ENCODE peak calls at places on chromosomes 16 and 17, in six cellular contexts. One of them, this sample, is unnamed.
A peak's percentile ranks its signal among the peaks of the same experiment; 100 is the strongest.

GRCh38 chr16:17847234-17847795 is 376.6 kb upstream of the XYLT1 start:
- DNase-seq in mesendoderm: no peak
- DNase-seq in neuronal stem cell: no peak
- DNase-seq in IMR-90: no peak
- DNase-seq in mesenchymal stem cell: no peak
- DNase-seq in H1: no peak
- DNase-seq in this sample: no peak

GRCh38 chr16:82699711-82700495 is 73.1 kb downstream of the CDH13 start:
- DNase-seq in neuronal stem cell: no peak
- DNase-seq in mesendoderm: peak; percentile 45
- DNase-seq in mesenchymal stem cell: peak; percentile 84
- DNase-seq in IMR-90: peak; percentile 80
- DNase-seq in H1: no peak
- DNase-seq in this sample: no peak

GRCh38 chr17:65629234-65629690 is 67.8 kb upstream of the AXIN2 start:
- DNase-seq in mesenchymal stem cell: peak; percentile 74
- DNase-seq in IMR-90: peak; percentile 13
- DNase-seq in H1: no peak
- DNase-seq in mesendoderm: peak; percentile 36
- DNase-seq in neuronal stem cell: no peak
- DNase-seq in this sample: no peak

GRCh38 chr17:76254275-76254674 is 10.9 kb upstream of the UBALD2 start:
- DNase-seq in mesendoderm: no peak
- DNase-seq in neuronal stem cell: no peak
- DNase-seq in IMR-90: no peak
- DNase-seq in mesenchymal stem cell: no peak
- DNase-seq in H1: no peak
- DNase-seq in this sample: no peak

GRCh38 chr16:59412275-59412841 is 678.2 kb upstream of the GOT2 start:
- DNase-seq in IMR-90: peak; percentile 30
- DNase-seq in mesenchymal stem cell: peak; percentile 7
- DNase-seq in mesendoderm: peak; percentile 59
- DNase-seq in H1: no peak
- DNase-seq in neuronal stem cell: peak; percentile 5
- DNase-seq in this sample: no peak

GRCh38 chr16:63361032-63361624 is 1324.9 kb upstream of the CDH8 start:
- DNase-seq in neuronal stem cell: peak; percentile 44
- DNase-seq in mesenchymal stem cell: peak; percentile 68
- DNase-seq in IMR-90: peak; percentile 66
- DNase-seq in H1: no peak
- DNase-seq in mesendoderm: peak; percentile 72
- DNase-seq in this sample: peak; percentile 66

GRCh38 chr17:3030096-3030495 is 33.3 kb downstream of the OR1D5 start:
- DNase-seq in mesendoderm: no peak
- DNase-seq in H1: no peak
- DNase-seq in IMR-90: peak; percentile 89
- DNase-seq in mesenchymal stem cell: peak; percentile 67
- DNase-seq in neuronal stem cell: no peak
- DNase-seq in this sample: no peak

GRCh38 chr17:81045590-81046095 is 10.7 kb downstream of the BAIAP2 start:
- DNase-seq in H1: no peak
- DNase-seq in mesendoderm: no peak
- DNase-seq in IMR-90: no peak
- DNase-seq in mesenchymal stem cell: no peak
- DNase-seq in neuronal stem cell: no peak
- DNase-seq in this sample: no peak

GRCh38 chr16:10077861-10078260 is 104.4 kb downstream of the GRIN2A start:
- DNase-seq in mesendoderm: no peak
- DNase-seq in IMR-90: no peak
- DNase-seq in neuronal stem cell: no peak
- DNase-seq in mesenchymal stem cell: no peak
- DNase-seq in H1: no peak
- DNase-seq in this sample: peak; percentile 23

GRCh38 chr17:80761421-80761871 is 216.8 kb downstream of the RPTOR start:
- DNase-seq in mesenchymal stem cell: peak; percentile 92
- DNase-seq in mesendoderm: no peak
- DNase-seq in IMR-90: peak; percentile 88
- DNase-seq in H1: no peak
- DNase-seq in neuronal stem cell: no peak
- DNase-seq in this sample: peak; percentile 68

GRCh38 chr17:55383771-55384679 is 37.6 kb downstream of the MMD start:
- DNase-seq in mesendoderm: no peak
- DNase-seq in IMR-90: no peak
- DNase-seq in neuronal stem cell: no peak
- DNase-seq in H1: no peak
- DNase-seq in mesenchymal stem cell: no peak
- DNase-seq in this sample: no peak

GRCh38 chr17:38585056-38585804 is 20.5 kb downstream of the SRCIN1 start:
- DNase-seq in neuronal stem cell: no peak
- DNase-seq in mesendoderm: peak; percentile 67
- DNase-seq in mesenchymal stem cell: no peak
- DNase-seq in H1: no peak
- DNase-seq in IMR-90: no peak
- DNase-seq in this sample: no peak

GRCh38 chr17:4675791-4676190 is 28.1 kb downstream of the PELP1 start:
- DNase-seq in neuronal stem cell: no peak
- DNase-seq in IMR-90: no peak
- DNase-seq in H1: no peak
- DNase-seq in mesenchymal stem cell: no peak
- DNase-seq in mesendoderm: no peak
- DNase-seq in this sample: no peak

GRCh38 chr16:67781548-67781921 is 24.8 kb downstream of the RANBP10 start:
- DNase-seq in IMR-90: no peak
- DNase-seq in neuronal stem cell: no peak
- DNase-seq in H1: no peak
- DNase-seq in mesendoderm: no peak
- DNase-seq in mesenchymal stem cell: no peak
- DNase-seq in this sample: no peak

GRCh38 chr16:58346831-58347371 is 45.4 kb upstream of the GINS3 start:
- DNase-seq in H1: no peak
- DNase-seq in mesendoderm: no peak
- DNase-seq in neuronal stem cell: no peak
- DNase-seq in IMR-90: no peak
- DNase-seq in mesenchymal stem cell: no peak
- DNase-seq in this sample: no peak

GRCh38 chr17:3575506-3575905 is 17.9 kb upstream of the TRPV3 start:
- DNase-seq in neuronal stem cell: no peak
- DNase-seq in H1: no peak
- DNase-seq in mesendoderm: no peak
- DNase-seq in IMR-90: peak; percentile 76
- DNase-seq in mesenchymal stem cell: no peak
- DNase-seq in this sample: peak; percentile 4

GRCh38 chr16:12901597-12902436 is at the start of gene SHISA9:
- DNase-seq in neuronal stem cell: peak; percentile 67
- DNase-seq in H1: no peak
- DNase-seq in mesendoderm: peak; percentile 42
- DNase-seq in mesenchymal stem cell: no peak
- DNase-seq in IMR-90: no peak
- DNase-seq in this sample: no peak

GRCh38 chr17:74832421-74832820 is 27.3 kb downstream of the GRIN2C start:
- DNase-seq in mesendoderm: no peak
- DNase-seq in mesenchymal stem cell: no peak
- DNase-seq in H1: no peak
- DNase-seq in neuronal stem cell: no peak
- DNase-seq in IMR-90: no peak
- DNase-seq in this sample: no peak

GRCh38 chr16:16071631-16072244 is 122.3 kb downstream of the ABCC1 start:
- DNase-seq in H1: no peak
- DNase-seq in mesendoderm: peak; percentile 13
- DNase-seq in neuronal stem cell: no peak
- DNase-seq in IMR-90: peak; percentile 78
- DNase-seq in mesenchymal stem cell: peak; percentile 65
- DNase-seq in this sample: no peak

GRCh38 chr17:14442798-14443553 is 142.1 kb downstream of the HS3ST3B1 start:
- DNase-seq in neuronal stem cell: no peak
- DNase-seq in H1: no peak
- DNase-seq in IMR-90: peak; percentile 58
- DNase-seq in mesendoderm: no peak
- DNase-seq in mesenchymal stem cell: peak; percentile 45
- DNase-seq in this sample: no peak

GRCh38 chr17:76575570-76575969 is 10.1 kb downstream of the ST6GALNAC2 start:
- DNase-seq in IMR-90: no peak
- DNase-seq in mesendoderm: no peak
- DNase-seq in H1: no peak
- DNase-seq in neuronal stem cell: no peak
- DNase-seq in mesenchymal stem cell: no peak
- DNase-seq in this sample: no peak

GRCh38 chr17:38733315-38734234 is 3.4 kb downstream of the CISD3 start:
- DNase-seq in H1: no peak
- DNase-seq in mesendoderm: peak; percentile 62
- DNase-seq in neuronal stem cell: no peak
- DNase-seq in mesenchymal stem cell: no peak
- DNase-seq in IMR-90: no peak
- DNase-seq in this sample: peak; percentile 18

DNA sequence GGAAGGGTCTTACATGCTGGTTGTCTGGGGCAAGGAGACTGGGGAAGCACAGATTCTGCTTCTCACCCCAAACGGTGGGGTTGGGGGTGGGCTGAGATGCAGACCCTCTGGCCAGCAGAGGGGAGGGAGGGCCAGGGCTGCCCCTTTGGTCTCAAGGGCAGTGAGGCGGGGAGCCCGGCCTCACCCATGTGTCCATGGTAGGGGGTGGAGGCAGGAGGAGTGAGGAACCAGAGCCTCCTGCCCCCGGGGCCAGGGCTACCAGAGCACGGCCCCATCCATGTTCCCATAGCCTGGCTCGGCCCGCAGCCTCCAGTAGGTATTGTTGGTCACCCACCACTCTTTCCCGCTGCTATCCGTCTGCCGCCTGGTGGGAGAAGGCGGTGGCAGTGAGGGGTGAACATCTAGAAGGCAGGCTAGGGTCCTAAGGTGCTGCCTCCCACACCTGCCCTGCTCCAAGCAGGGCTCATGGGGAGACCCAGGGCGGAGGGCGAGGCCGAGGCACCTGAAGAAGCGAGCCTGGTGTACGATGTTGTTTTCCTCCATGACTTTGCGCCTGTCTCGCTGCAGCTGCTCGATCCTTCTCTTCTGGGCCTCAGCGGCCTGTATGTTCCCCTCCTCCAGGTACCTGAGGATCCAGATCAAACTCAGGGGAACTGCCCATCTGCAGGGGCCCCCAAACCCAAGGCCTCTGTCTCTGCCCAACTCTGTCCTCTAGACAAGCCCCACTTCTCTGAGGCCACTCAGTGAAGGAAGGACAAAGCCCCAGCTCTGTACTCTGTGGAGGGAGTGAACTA is 13.4 kb downstream of the OSBPL7 start:
- DNase-seq in H1: no peak
- DNase-seq in neuronal stem cell: no peak
- DNase-seq in IMR-90: no peak
- DNase-seq in mesendoderm: no peak
- DNase-seq in mesenchymal stem cell: no peak
- DNase-seq in this sample: no peak
- H3K36me3 ChIP-seq in H1: no peaks in the 10 kb centered on the region
- H3K36me3 ChIP-seq in neuronal stem cell: peaks cover 23% of the 10 kb centered on the region
- H3K36me3 ChIP-seq in IMR-90: peaks cover 38% of the 10 kb centered on the region
- H3K36me3 ChIP-seq in mesendoderm: no peaks in the 10 kb centered on the region
- H3K36me3 ChIP-seq in mesenchymal stem cell: peaks cover 51% of the 10 kb centered on the region
- H3K36me3 ChIP-seq in this sample: peaks cover 32% of the 10 kb centered on the region

DNA sequence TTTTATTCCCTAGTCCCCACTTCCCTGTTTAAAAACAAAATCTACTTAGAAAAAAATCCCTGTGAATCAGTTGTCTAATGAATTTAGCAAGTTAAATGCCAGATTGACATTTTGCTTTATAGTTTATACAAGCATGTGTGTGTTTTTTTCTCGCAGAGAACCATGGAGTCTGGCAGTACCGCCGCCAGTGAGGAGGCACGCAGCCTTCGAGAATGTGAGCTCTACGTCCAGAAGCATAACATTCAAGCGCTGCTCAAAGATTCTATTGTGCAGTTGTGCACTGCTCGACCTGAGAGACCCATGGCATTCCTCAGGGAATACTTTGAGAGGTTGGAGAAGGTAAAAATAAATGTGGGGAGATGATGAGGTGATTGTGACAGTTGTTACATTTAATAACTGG is 3.0 kb downstream of the PRKAR1A start:
- DNase-seq in IMR-90: no peak
- DNase-seq in neuronal stem cell: no peak
- DNase-seq in mesenchymal stem cell: no peak
- DNase-seq in H1: no peak
- DNase-seq in mesendoderm: no peak
- DNase-seq in this sample: no peak
- H2BK120ac ChIP-seq in IMR-90: no peak overlapping the region
- H2BK120ac ChIP-seq in neuronal stem cell: no peak overlapping the region
- H2BK120ac ChIP-seq in mesenchymal stem cell: no peak overlapping the region
- H2BK120ac ChIP-seq in H1: no peak overlapping the region
- H2BK120ac ChIP-seq in mesendoderm: no peak overlapping the region
- H2BK120ac ChIP-seq in this sample: no peak overlapping the region

DNA sequence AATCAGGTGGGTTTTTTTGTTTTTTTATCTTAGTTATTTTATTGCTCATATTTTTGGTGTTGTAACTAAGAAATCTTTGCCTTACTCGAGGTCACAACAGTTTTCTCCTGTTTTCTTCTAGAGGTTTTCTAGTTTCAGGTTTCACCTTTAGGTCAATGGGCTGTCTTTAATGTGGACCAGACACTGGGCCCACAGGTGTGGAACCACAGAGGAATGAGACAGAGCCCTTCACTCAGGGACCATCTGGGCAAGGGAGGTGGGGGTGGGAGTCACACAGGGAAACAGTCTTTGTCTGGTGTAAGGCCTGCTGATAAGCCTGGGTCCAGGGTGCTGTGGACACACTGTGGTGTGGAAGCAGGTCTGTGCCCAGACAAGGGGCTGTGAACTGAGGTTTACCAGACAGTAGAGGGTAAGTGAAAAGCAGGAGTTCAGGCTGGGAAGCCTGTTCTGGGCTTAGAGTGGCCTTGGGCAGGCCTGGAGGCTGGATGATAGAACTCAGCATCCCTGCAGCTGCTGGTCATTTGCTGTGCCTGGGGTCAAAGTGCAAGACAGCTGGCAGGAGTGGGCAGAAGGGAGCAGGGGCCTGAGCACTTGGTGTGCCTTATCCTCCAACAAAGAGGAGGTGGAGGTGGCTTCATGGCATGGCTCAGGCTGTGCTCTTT is 75.6 kb downstream of the SPECC1 start:
- DNase-seq in mesenchymal stem cell: no peak
- DNase-seq in mesendoderm: no peak
- DNase-seq in IMR-90: no peak
- DNase-seq in H1: no peak
- DNase-seq in neuronal stem cell: no peak
- DNase-seq in this sample: no peak
- H3K27ac ChIP-seq in mesenchymal stem cell: no peak overlapping the region
- H3K27ac ChIP-seq in mesendoderm: no peak overlapping the region
- H3K27ac ChIP-seq in IMR-90: no peak overlapping the region
- H3K27ac ChIP-seq in H1: no peak overlapping the region
- H3K27ac ChIP-seq in neuronal stem cell: no peak overlapping the region
- H3K27ac ChIP-seq in this sample: no peak overlapping the region

GRCh38 chr17:40087903-40088718 is 12.3 kb downstream of the NR1D1 start:
- DNase-seq in H1: no peak
- DNase-seq in mesendoderm: no peak
- DNase-seq in neuronal stem cell: no peak
- DNase-seq in IMR-90: no peak
- DNase-seq in mesenchymal stem cell: no peak
- DNase-seq in this sample: no peak
- H3K36me3 ChIP-seq in H1: peaks cover 2% of the 10 kb centered on the region
- H3K36me3 ChIP-seq in mesendoderm: no peaks in the 10 kb centered on the region
- H3K36me3 ChIP-seq in neuronal stem cell: peaks cover 53% of the 10 kb centered on the region
- H3K36me3 ChIP-seq in IMR-90: peaks cover 67% of the 10 kb centered on the region
- H3K36me3 ChIP-seq in mesenchymal stem cell: peaks cover 94% of the 10 kb centered on the region
- H3K36me3 ChIP-seq in this sample: peaks cover 15% of the 10 kb centered on the region

This sample was measured in trophoblast cell.